ENCODE peak calls at places on chromosomes 5 and 9, in five cellular contexts. One of them, this sample, is unnamed. For H3K27me3, the result is how much of the 10 kb centered on the place peaks cover.

GRCh38 chr9:89928521-89929275 is 323.9 kb downstream of the GADD45G start:
- DNase-seq in A673: no peak
- DNase-seq in spleen: no peak
- DNase-seq in esophagus squamous epithelium: no peak
- DNase-seq in H9: no peak
- DNase-seq in this sample: no peak

GRCh38 chr9:88676644-88677043 is 141.7 kb downstream of the NXNL2 start:
- DNase-seq in A673: no peak
- DNase-seq in spleen: no peak
- DNase-seq in esophagus squamous epithelium: no peak
- DNase-seq in H9: no peak
- DNase-seq in this sample: no peak

GRCh38 chr5:89123607-89124006 is 240.6 kb upstream of the MEF2C start:
- DNase-seq in A673: no peak
- DNase-seq in spleen: no peak
- DNase-seq in esophagus squamous epithelium: no peak
- DNase-seq in H9: no peak
- DNase-seq in this sample: no peak

GRCh38 chr5:120803282-120803681 is 339.2 kb downstream of the PRR16 start:
- DNase-seq in A673: peak
- DNase-seq in spleen: no peak
- DNase-seq in esophagus squamous epithelium: no peak
- DNase-seq in H9: no peak
- DNase-seq in this sample: no peak

GRCh38 chr5:128002420-128002819 is 81.1 kb upstream of the SLC12A2 start:
- DNase-seq in A673: no peak
- DNase-seq in spleen: no peak
- DNase-seq in esophagus squamous epithelium: no peak
- DNase-seq in H9: no peak
- DNase-seq in this sample: no peak

GRCh38 chr9:12813960-12814876 is 39.4 kb downstream of the LURAP1L start:
- DNase-seq in A673: peak
- DNase-seq in spleen: no peak
- DNase-seq in esophagus squamous epithelium: no peak
- DNase-seq in H9: no peak
- DNase-seq in this sample: no peak

GRCh38 chr9:93264338-93265125 is 80.6 kb downstream of the WNK2 start:
- DNase-seq in A673: no peak
- DNase-seq in spleen: peak
- DNase-seq in esophagus squamous epithelium: no peak
- DNase-seq in H9: no peak
- DNase-seq in this sample: peak

GRCh38 chr5:33558489-33558888 is 117.7 kb downstream of the TARS1 start:
- DNase-seq in A673: no peak
- DNase-seq in spleen: no peak
- DNase-seq in esophagus squamous epithelium: no peak
- DNase-seq in H9: no peak
- DNase-seq in this sample: no peak

GRCh38 chr9:118674942-118675341 is 694.3 kb downstream of the BRINP1 start:
- DNase-seq in A673: no peak
- DNase-seq in spleen: no peak
- DNase-seq in esophagus squamous epithelium: no peak
- DNase-seq in H9: no peak
- DNase-seq in this sample: no peak

GRCh38 chr5:140966293-140967225 is at the start of gene PCDHAC2:
- DNase-seq in A673: peak
- DNase-seq in spleen: peak
- DNase-seq in esophagus squamous epithelium: no peak
- DNase-seq in H9: peak
- DNase-seq in this sample: peak

GRCh38 chr5:73902327-73903051 is 276.5 kb downstream of the ARHGEF28 start:
- DNase-seq in A673: peak
- DNase-seq in spleen: no peak
- DNase-seq in esophagus squamous epithelium: no peak
- DNase-seq in H9: no peak
- DNase-seq in this sample: peak

GRCh38 chr9:73583590-73583989 is 431.9 kb downstream of the ANXA1 start:
- DNase-seq in A673: peak
- DNase-seq in spleen: no peak
- DNase-seq in esophagus squamous epithelium: no peak
- DNase-seq in H9: no peak
- DNase-seq in this sample: no peak

GRCh38 chr5:72498284-72498683 is 8.9 kb downstream of the ZNF366 start:
- DNase-seq in A673: no peak
- DNase-seq in spleen: no peak
- DNase-seq in esophagus squamous epithelium: no peak
- DNase-seq in H9: no peak
- DNase-seq in this sample: no peak

GRCh38 chr5:34930527-34930844 is 1.1 kb downstream of the DNAJC21 start:
- DNase-seq in A673: peak
- DNase-seq in spleen: no peak
- DNase-seq in esophagus squamous epithelium: no peak
- DNase-seq in H9: no peak
- DNase-seq in this sample: no peak

GRCh38 chr9:70117835-70118319 is 74.2 kb downstream of the MAMDC2 start:
- DNase-seq in A673: no peak
- DNase-seq in spleen: no peak
- DNase-seq in esophagus squamous epithelium: no peak
- DNase-seq in H9: no peak
- DNase-seq in this sample: no peak

GRCh38 chr5:78497573-78498533 is 137.4 kb downstream of the SCAMP1 start:
- DNase-seq in A673: no peak
- DNase-seq in spleen: no peak
- DNase-seq in esophagus squamous epithelium: no peak
- DNase-seq in H9: no peak
- DNase-seq in this sample: no peak

GRCh38 chr9:37413311-37413710 is 9.2 kb upstream of the GRHPR start:
- DNase-seq in A673: no peak
- DNase-seq in spleen: peak
- DNase-seq in esophagus squamous epithelium: no peak
- DNase-seq in H9: no peak
- DNase-seq in this sample: no peak

GRCh38 chr9:119689879-119690278 is 320.6 kb upstream of the BRINP1 start:
- DNase-seq in A673: peak
- DNase-seq in spleen: no peak
- DNase-seq in esophagus squamous epithelium: no peak
- DNase-seq in H9: no peak
- DNase-seq in this sample: peak

GRCh38 chr5:958701-959571 is 49.7 kb upstream of the NKD2 start:
- DNase-seq in A673: no peak
- DNase-seq in spleen: peak
- DNase-seq in esophagus squamous epithelium: no peak
- DNase-seq in H9: peak
- DNase-seq in this sample: peak

GRCh38 chr5:7902201-7902600 is 33.3 kb downstream of the MTRR start:
- DNase-seq in A673: no peak
- DNase-seq in spleen: no peak
- DNase-seq in esophagus squamous epithelium: no peak
- DNase-seq in H9: no peak
- DNase-seq in this sample: no peak

GRCh38 chr5:79236364-79236969 is 536 bp downstream of the JMY start:
- DNase-seq in A673: peak
- DNase-seq in spleen: no peak
- DNase-seq in esophagus squamous epithelium: no peak
- DNase-seq in H9: no peak
- DNase-seq in this sample: peak

GRCh38 chr5:143224672-143225071 is 178.8 kb downstream of the NR3C1 start:
- DNase-seq in A673: no peak
- DNase-seq in spleen: no peak
- DNase-seq in esophagus squamous epithelium: no peak
- DNase-seq in H9: no peak
- DNase-seq in this sample: no peak

GRCh38 chr5:168844566-168845296 is 265.6 kb upstream of the PANK3 start:
- DNase-seq in A673: no peak
- DNase-seq in spleen: no peak
- DNase-seq in esophagus squamous epithelium: no peak
- DNase-seq in H9: no peak
- DNase-seq in this sample: no peak

GRCh38 chr5:149015126-149015525 is 47.7 kb downstream of the SH3TC2 start:
- DNase-seq in A673: no peak
- DNase-seq in spleen: no peak
- DNase-seq in esophagus squamous epithelium: no peak
- DNase-seq in H9: no peak
- DNase-seq in this sample: no peak

GRCh38 chr9:109315889-109316640 is 4.8 kb downstream of the EPB41L4B start:
- DNase-seq in A673: peak
- DNase-seq in spleen: no peak
- DNase-seq in esophagus squamous epithelium: no peak
- DNase-seq in H9: no peak
- DNase-seq in this sample: peak

GRCh38 chr9:113602126-113603119 is 138.9 kb downstream of the RGS3 start:
- DNase-seq in A673: peak
- DNase-seq in spleen: peak
- DNase-seq in esophagus squamous epithelium: no peak
- DNase-seq in H9: peak
- DNase-seq in this sample: peak

GRCh38 chr9:130498918-130499698 is 54.3 kb downstream of the ASS1 start:
- DNase-seq in A673: no peak
- DNase-seq in spleen: no peak
- DNase-seq in esophagus squamous epithelium: no peak
- DNase-seq in H9: no peak
- DNase-seq in this sample: no peak

GRCh38 chr5:179923422-179923821 is 15.7 kb upstream of the TBC1D9B start:
- DNase-seq in A673: no peak
- DNase-seq in spleen: no peak
- DNase-seq in esophagus squamous epithelium: no peak
- DNase-seq in H9: no peak
- DNase-seq in this sample: no peak

GRCh38 chr5:172450861-172451695 is 3.2 kb downstream of the SH3PXD2B start:
- DNase-seq in A673: peak
- DNase-seq in spleen: peak
- DNase-seq in esophagus squamous epithelium: no peak
- DNase-seq in H9: peak
- DNase-seq in this sample: peak

GRCh38 chr5:40679998-40680681 is 425 bp downstream of the PTGER4 start:
- DNase-seq in A673: peak
- DNase-seq in spleen: peak
- DNase-seq in esophagus squamous epithelium: no peak
- DNase-seq in H9: peak
- DNase-seq in this sample: peak

GRCh38 chr9:111661150-111661801 is at the start of gene GNG10:
- DNase-seq in A673: peak
- DNase-seq in spleen: peak
- DNase-seq in esophagus squamous epithelium: no peak
- DNase-seq in H9: peak
- DNase-seq in this sample: peak

DNA sequence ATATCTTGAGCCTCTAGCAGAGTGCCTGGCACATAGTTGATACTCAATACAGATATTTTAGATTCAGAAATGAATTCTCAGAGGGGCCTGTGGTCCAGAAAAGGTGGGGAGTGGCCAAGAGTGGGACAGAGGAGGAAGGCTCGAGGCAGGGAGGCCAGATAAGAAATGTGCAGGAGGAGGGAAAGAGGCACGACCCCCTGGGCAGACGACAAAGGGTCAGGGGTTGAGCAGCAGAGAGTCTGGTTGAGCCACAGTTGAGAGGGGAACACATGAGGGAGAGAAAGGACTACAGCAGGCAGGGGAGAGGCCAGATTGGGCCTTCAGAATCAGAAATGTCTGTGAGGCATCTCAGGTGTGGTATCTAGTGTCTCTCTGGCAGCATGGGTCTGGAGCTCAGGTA is 89.1 kb downstream of the PSD2 start:
- DNase-seq in A673: no peak
- DNase-seq in spleen: peak
- DNase-seq in esophagus squamous epithelium: no peak
- DNase-seq in H9: no peak
- DNase-seq in this sample: no peak
- H3K27me3 ChIP-seq in A673: under half
- H3K27me3 ChIP-seq in spleen: under half
- H3K27me3 ChIP-seq in esophagus squamous epithelium: under half
- H3K27me3 ChIP-seq in H9: under half
- H3K27me3 ChIP-seq in this sample: under half

DNA sequence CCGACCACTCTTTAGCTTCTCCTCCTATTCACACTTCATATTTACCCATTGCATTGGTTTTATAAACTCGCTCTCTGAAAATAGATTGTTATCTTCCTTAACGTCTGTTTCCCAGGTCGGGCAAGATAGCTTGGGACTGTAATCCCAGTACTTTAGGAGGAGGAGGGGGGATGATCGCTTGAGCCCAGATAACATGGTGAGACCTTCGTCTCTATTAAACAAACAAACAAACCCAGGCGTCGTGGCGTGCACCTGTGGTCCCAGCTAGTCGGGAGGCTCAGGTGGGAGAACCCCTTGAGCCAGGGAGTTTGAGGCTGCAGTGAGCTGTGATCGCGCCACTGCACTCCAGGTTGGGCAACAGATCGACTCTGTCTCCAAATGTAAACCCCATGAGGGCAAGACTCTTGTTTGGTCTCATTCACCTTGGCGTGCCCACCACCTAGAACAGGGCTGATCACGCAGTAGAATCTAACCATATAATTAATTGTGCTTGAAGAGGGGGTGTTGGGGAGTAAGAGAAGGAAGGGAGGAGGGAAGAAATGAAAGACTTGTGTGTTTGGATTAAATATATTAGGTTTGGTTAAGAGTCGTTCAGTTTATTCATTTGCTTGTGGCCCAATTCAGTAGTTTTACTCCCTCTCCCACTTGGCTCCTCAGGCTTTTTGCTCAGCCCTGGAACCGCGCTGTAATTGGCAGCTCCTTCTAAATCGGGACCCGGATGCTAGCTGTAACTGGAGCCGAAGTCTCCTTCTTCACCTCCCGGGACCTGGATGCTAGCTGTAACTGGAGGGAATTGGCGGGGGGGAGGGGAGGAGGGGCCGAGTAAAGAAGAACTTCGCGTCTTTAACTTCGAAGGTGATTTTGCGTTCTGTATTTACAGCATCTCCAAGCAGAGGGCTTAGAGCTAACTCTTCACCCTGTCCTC is 24.9 kb downstream of the CDKN2A start:
- DNase-seq in A673: no peak
- DNase-seq in spleen: no peak
- DNase-seq in esophagus squamous epithelium: no peak
- DNase-seq in H9: peak
- DNase-seq in this sample: peak
- H3K27me3 ChIP-seq in A673: under half
- H3K27me3 ChIP-seq in spleen: under half
- H3K27me3 ChIP-seq in esophagus squamous epithelium: under half
- H3K27me3 ChIP-seq in H9: half or more
- H3K27me3 ChIP-seq in this sample: half or more

DNA sequence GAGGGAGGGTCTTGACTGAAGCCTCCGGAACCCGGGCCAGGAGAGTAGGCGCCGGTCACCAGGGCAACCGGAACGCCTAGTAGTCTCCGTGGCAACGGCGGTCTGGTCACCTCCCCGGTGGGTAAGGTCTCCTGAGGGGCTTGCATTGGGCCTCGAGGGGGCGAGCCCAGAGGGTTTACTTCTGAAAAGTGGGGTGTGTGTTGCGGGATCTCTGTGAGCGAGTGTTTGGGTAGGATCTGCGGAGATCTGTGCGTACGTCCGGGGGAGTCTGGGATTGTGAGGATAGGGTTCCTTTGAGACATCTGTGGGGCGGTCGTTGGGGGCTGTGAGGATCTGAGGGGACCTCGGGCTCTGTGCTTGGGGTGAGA is at the start of gene FAM221B:
- DNase-seq in A673: no peak
- DNase-seq in spleen: peak
- DNase-seq in esophagus squamous epithelium: no peak
- DNase-seq in H9: peak
- DNase-seq in this sample: peak
- H3K27me3 ChIP-seq in A673: under half
- H3K27me3 ChIP-seq in spleen: under half
- H3K27me3 ChIP-seq in esophagus squamous epithelium: under half
- H3K27me3 ChIP-seq in H9: under half
- H3K27me3 ChIP-seq in this sample: under half

GRCh38 chr5:176863041-176863764 is 35.9 kb downstream of the HK3 start:
- DNase-seq in A673: no peak
- DNase-seq in spleen: no peak
- DNase-seq in esophagus squamous epithelium: no peak
- DNase-seq in H9: no peak
- DNase-seq in this sample: peak
- H3K27me3 ChIP-seq in A673: under half
- H3K27me3 ChIP-seq in spleen: under half
- H3K27me3 ChIP-seq in esophagus squamous epithelium: under half
- H3K27me3 ChIP-seq in H9: under half
- H3K27me3 ChIP-seq in this sample: under half

This sample was measured in H7.